ENCODE peak calls at places on chromosomes 13 and 19, in five cellular contexts. F is heart left ventricle, I is vagina, H is uterus, D is tibial nerve. G is an unnamed sample.
A peak's percentile ranks its signal among the peaks of the same experiment; 100 is the strongest.

GRCh38 chr13:95676100-95676774 is 702 bp upstream of the DNAJC3 start:
- DNase-seq in F (peak; percentile 45), I (no peak), H (no peak), D (peak; percentile 11), G (no peak)

GRCh38 chr13:101545521-101545920 is 93.0 kb downstream of the ITGBL1 start:
- DNase-seq in F (no peak), I (no peak), H (no peak), D (no peak), G (no peak)

GRCh38 chr19:1862424-1863307 is 713 bp downstream of the KLF16 start:
- DNase-seq in F (peak; percentile 42), I (no peak), H (no peak), D (no peak), G (no peak)

GRCh38 chr19:15353908-15354307 is 21.6 kb upstream of the BRD4 start:
- DNase-seq in F (no peak), I (no peak), H (no peak), D (no peak), G (no peak)

GRCh38 chr19:42282036-42282762 is 13.1 kb downstream of the CIC start:
- DNase-seq in F (no peak), I (no peak), H (no peak), D (peak; percentile 34), G (no peak)

GRCh38 chr19:21256722-21257121 is 72.5 kb downstream of the ZNF708 start:
- DNase-seq in F (no peak), I (no peak), H (no peak), D (no peak), G (no peak)

GRCh38 chr13:20272571-20273171 is 40.6 kb upstream of the GJB6 start:
- DNase-seq in F (no peak), I (no peak), H (no peak), D (no peak), G (no peak)

GRCh38 chr19:16252459-16253205 is 54.9 kb downstream of the AP1M1 start:
- DNase-seq in F (no peak), I (no peak), H (no peak), D (peak; percentile 44), G (no peak)

GRCh38 chr13:26052136-26052736 is 420 bp upstream of the SHISA2 start:
- DNase-seq in F (no peak), I (peak; percentile 55), H (no peak), D (no peak), G (no peak)

GRCh38 chr13:20131057-20131832 is 29.6 kb downstream of the GJA3 start:
- DNase-seq in F (no peak), I (no peak), H (no peak), D (no peak), G (no peak)

DNA sequence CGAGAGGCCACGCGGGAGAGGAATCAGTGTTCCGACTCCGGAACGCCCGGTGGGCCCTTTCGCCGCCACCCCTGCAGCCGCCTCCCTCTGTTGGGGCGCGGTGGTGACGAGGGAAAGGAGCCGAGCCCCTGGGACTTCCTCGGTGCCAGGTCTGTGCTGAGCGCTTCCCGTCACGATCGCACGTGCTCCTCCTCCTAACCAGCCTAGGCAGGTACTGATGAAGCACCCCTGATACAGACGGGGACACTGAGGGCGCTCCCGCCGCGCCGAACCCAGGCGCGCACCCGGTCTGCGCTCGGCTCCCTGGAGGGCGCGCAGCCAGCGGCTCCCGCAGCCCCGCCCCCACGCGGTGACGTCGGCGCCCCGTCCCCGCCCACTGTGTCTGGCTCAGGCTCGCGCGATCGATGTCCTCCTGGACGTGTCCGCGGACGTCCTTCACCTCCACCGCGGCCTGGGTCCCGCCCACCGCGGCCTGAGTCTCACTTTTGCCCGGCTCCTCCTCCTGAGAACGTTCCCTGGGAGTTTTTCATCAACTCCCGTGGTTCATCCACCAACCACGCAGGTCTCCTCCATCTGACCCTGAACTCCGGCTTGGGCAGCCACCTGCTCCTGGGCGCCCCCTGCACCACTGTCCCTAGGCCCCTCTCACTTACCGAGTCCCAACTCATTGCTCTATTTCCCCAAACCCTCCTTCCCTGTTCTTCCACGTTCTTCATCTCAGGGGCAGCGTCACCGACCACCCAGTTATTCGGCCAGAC is 2.6 kb upstream of the KLK15 start:
- DNase-seq in F (peak; percentile 60), I (no peak), H (no peak), D (peak; percentile 54), G (no peak)
- TF ChIP-seq POLR2A in F (no peak), I (no peak), H (peak; percentile 69), D (no peak), G (no peak)

GRCh38 chr13:33262997-33263396 is 22.6 kb downstream of the STARD13 start:
- DNase-seq in F (no peak), I (no peak), H (no peak), D (no peak), G (no peak)
- H3K4me1 ChIP-seq in F (peaks cover 79% of the 10 kb centered on the region), I (peaks cover 69% of the 10 kb centered on the region), H (no peaks in the 10 kb centered on the region), D (peaks cover 69% of the 10 kb centered on the region), G (peaks cover 42% of the 10 kb centered on the region)

GRCh38 chr19:18425515-18426415 is 6.6 kb downstream of the SSBP4 start:
- DNase-seq in F (peak; percentile 79), I (no peak), H (peak; percentile 76), D (no peak), G (no peak)

GRCh38 chr19:18426416-18426767 is 7.2 kb downstream of the SSBP4 start:
- DNase-seq in F (no peak), I (no peak), H (no peak), D (no peak), G (no peak)

GRCh38 chr19:18423258-18424020 is 4.2 kb downstream of the SSBP4 start:
- DNase-seq in F (no peak), I (no peak), H (no peak), D (no peak), G (no peak)

GRCh38 chr19:18424122-18424889 is 5.1 kb downstream of the SSBP4 start:
- DNase-seq in F (no peak), I (no peak), H (no peak), D (no peak), G (no peak)

GRCh38 chr19:18424890-18425514 is 5.8 kb downstream of the SSBP4 start:
- DNase-seq in F (no peak), I (no peak), H (no peak), D (no peak), G (no peak)
- H3K4me3 ChIP-seq in F (no peak overlapping the region), I (no peak overlapping the region), H (no peak overlapping the region), D (no peak overlapping the region), G (no peak overlapping the region)

GRCh38 chr19:52034051-52034728 is 6.0 kb upstream of the ZNF614 start:
- DNase-seq in F (no peak), I (no peak), H (no peak), D (no peak), G (no peak)

GRCh38 chr19:52028780-52029123 is 573 bp upstream of the ZNF614 start:
- DNase-seq in F (no peak), I (no peak), H (no peak), D (no peak), G (no peak)

DNA sequence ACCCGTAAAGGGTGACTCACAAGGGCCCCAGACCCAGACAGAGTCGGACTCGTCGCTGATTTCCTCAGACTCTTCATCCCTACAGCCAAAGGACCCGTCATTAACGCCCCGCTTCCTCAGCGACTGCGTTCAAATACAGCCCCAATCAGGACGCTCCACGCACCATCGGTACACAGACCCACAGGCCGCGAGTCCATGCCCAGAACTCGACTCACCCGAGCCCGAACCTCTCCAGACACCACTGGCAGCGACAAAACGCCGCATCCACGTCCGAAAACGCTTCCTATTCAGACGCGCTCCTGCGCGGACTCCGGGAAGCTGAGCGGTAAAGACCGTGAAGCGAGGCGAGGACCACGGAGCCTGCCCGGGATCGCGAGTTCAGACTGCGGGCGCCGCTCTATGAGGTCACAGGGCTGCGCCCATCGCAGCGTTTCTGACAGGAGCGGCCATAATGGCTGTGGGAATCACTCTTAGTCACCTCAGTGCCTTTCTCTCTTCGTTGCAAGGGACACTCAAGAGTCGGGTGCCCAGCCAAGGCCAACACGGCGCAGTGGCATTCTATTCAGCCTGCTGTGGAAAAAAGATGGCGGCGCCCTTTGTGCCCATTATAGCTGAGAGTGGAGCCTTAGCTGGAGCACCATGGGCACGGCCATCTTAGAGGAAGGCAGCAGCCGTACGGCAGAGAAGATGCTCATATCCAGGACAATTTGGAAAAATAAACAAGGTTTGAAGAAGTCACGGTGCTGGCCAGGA is at the start of gene ZNF614:
- DNase-seq in F (peak; percentile 88), I (no peak), H (peak; percentile 81), D (peak; percentile 73), G (peak; percentile 43)
- TF ChIP-seq POLR2A in F (no peak), I (no peak), H (peak; percentile 41), D (no peak), G (peak; percentile 41)

DNA sequence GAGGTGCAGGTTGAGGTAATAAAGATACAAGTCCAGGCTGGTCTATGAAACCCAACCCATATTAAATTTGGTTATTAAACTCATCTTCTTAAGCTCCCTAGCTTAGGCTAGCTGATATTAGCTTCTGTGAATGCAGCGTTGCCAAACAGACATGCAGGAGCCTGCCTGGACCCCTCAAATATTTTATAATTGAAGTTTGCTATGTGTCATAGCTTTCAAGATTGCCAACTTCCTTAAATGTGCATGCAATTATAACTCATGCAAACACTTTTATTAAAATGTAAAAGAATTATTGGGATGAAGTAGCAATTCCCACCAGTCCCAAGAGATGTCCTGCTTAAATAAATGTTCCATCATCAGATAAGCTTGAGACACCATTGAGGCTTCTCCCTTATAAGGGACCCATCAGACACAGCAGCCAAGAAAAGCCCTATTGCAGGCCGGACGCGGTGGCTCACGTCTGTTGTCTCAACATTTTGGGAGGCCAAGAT is 51.3 kb downstream of the MBNL2 start:
- DNase-seq in F (no peak), I (no peak), H (no peak), D (no peak), G (no peak)
- H3K4me1 ChIP-seq in F (peaks cover 75% of the 10 kb centered on the region), I (peaks cover 92% of the 10 kb centered on the region), H (peaks cover 4% of the 10 kb centered on the region), D (peaks cover 72% of the 10 kb centered on the region), G (peaks cover 90% of the 10 kb centered on the region)

GRCh38 chr19:58279925-58280316 is 1.2 kb downstream of the ZNF8 start:
- DNase-seq in F (no peak), I (no peak), H (no peak), D (no peak), G (no peak)
- H3K4me3 ChIP-seq in F (peak overlapping the region; percentile 95), I (peak overlapping the region; percentile 69), H (peak overlapping the region; percentile 91), D (peak overlapping the region; percentile 83), G (peak overlapping the region; percentile 95)

GRCh38 chr19:5138606-5139594 is 170.0 kb downstream of the KDM4B start:
- DNase-seq in F (peak; percentile 52), I (no peak), H (no peak), D (peak; percentile 33), G (no peak)
- TF ChIP-seq POLR2A in F (no peak), I (no peak), H (no peak), D (no peak), G (no peak)

GRCh38 chr19:38640368-38640767 is 7.1 kb upstream of the ACTN4 start:
- DNase-seq in F (peak; percentile 32), I (no peak), H (no peak), D (no peak), G (no peak)
- H3K4me1 ChIP-seq in F (peaks cover 34% of the 10 kb centered on the region), I (peaks cover 18% of the 10 kb centered on the region), H (no peaks in the 10 kb centered on the region), D (no peaks in the 10 kb centered on the region), G (peaks cover 35% of the 10 kb centered on the region)

GRCh38 chr19:40689339-40690049 is 957 bp downstream of the NUMBL start:
- DNase-seq in F (peak; percentile 72), I (no peak), H (no peak), D (no peak), G (no peak)

GRCh38 chr19:40687525-40688016 is 2.9 kb downstream of the NUMBL start:
- DNase-seq in F (peak; percentile 88), I (no peak), H (peak; percentile 85), D (peak; percentile 98), G (no peak)

GRCh38 chr19:40688987-40689338 is 1.5 kb downstream of the NUMBL start:
- DNase-seq in F (no peak), I (no peak), H (no peak), D (no peak), G (no peak)

GRCh38 chr19:40686882-40687524 is 3.4 kb downstream of the NUMBL start:
- DNase-seq in F (no peak), I (no peak), H (no peak), D (no peak), G (no peak)

GRCh38 chr19:40688294-40688693 is 2.2 kb downstream of the NUMBL start:
- DNase-seq in F (no peak), I (no peak), H (no peak), D (no peak), G (no peak)
- H3K4me3 ChIP-seq in F (peak overlapping the region; percentile 71), I (peak overlapping the region; percentile 96), H (no peak overlapping the region), D (peak overlapping the region; percentile 100), G (no peak overlapping the region)

G was measured in esophagus squamous epithelium.